ENCODE peak calls at places on chromosome 10, in five cellular contexts. T is AG08396; Z is naive thymus-derived CD8-positive, alpha-beta T cell; X is M059J; Y is NCI-H1092 treated with DMSO at 0.1 percent for 48 hours. A is an unnamed sample.

GRCh38 chr10:50637003-50637579 is 13.3 kb upstream of the SGMS1 start:
- DNase-seq in Z (no peak), X (peak), Y (no peak), T (peak), A (peak)

GRCh38 chr10:118844731-118845573 is 90.2 kb upstream of the CACUL1 start:
- DNase-seq in Y (no peak), X (peak), T (no peak), Z (no peak), A (no peak)

GRCh38 chr10:130013938-130014733 is 50.1 kb upstream of the EBF3 start:
- DNase-seq in T (no peak), X (peak), Y (no peak), Z (no peak), A (no peak)

GRCh38 chr10:44865289-44865671 is 45.9 kb upstream of the TMEM72 start:
- DNase-seq in Y (no peak), X (no peak), Z (no peak), T (no peak), A (no peak)

GRCh38 chr10:4306871-4307270 is 519.1 kb upstream of the AKR1E2 start:
- DNase-seq in Z (no peak), Y (no peak), X (no peak), T (no peak), A (no peak)

GRCh38 chr10:49414496-49414895 is 18.6 kb upstream of the DRGX start:
- DNase-seq in X (no peak), T (no peak), Z (no peak), Y (no peak), A (no peak)

GRCh38 chr10:28857164-28857563 is 179.8 kb downstream of the BAMBI start:
- DNase-seq in Z (no peak), T (no peak), X (no peak), Y (no peak), A (no peak)

GRCh38 chr10:61869772-61870520 is 31.6 kb upstream of the ARID5B start:
- DNase-seq in Y (no peak), X (peak), T (peak), Z (no peak), A (no peak)

GRCh38 chr10:2989292-2989947 is 77.9 kb upstream of the PFKP start:
- DNase-seq in X (no peak), Y (no peak), Z (no peak), T (no peak), A (no peak)

GRCh38 chr10:80461208-80462183 is 7.4 kb downstream of the TSPAN14 start:
- DNase-seq in X (no peak), Y (no peak), Z (no peak), T (no peak), A (no peak)

GRCh38 chr10:128013626-128014025 is 106.7 kb downstream of the PTPRE start:
- DNase-seq in T (no peak), Y (no peak), X (no peak), Z (no peak), A (peak)

GRCh38 chr10:95798307-95798850 is 42.4 kb downstream of the ENTPD1 start:
- DNase-seq in X (no peak), T (no peak), Z (no peak), Y (no peak), A (no peak)

GRCh38 chr10:15236340-15236739 is 67.8 kb upstream of the NMT2 start:
- DNase-seq in Z (no peak), X (no peak), T (no peak), Y (no peak), A (no peak)

GRCh38 chr10:88042162-88043100 is 179.0 kb downstream of the PTEN start:
- DNase-seq in Z (no peak), Y (no peak), T (peak), X (peak), A (no peak)

GRCh38 chr10:127196227-127196954 is at the start of gene INSYN2A:
- DNase-seq in X (peak), Z (no peak), T (peak), Y (peak), A (no peak)

GRCh38 chr10:11179231-11180105 is 161.8 kb downstream of the CELF2 start:
- DNase-seq in X (no peak), T (no peak), Z (no peak), Y (no peak), A (peak)

GRCh38 chr10:106609466-106609865 is 555.0 kb downstream of the SORCS1 start:
- DNase-seq in Y (no peak), Z (no peak), T (no peak), X (peak), A (no peak)

GRCh38 chr10:74076961-74077360 is 73.7 kb downstream of the AP3M1 start:
- DNase-seq in X (no peak), T (no peak), Y (no peak), Z (no peak), A (no peak)

GRCh38 chr10:93991596-93992284 is 2.0 kb upstream of the PLCE1 start:
- DNase-seq in X (peak), T (peak), Y (no peak), Z (no peak), A (no peak)

GRCh38 chr10:75736889-75737610 is 305.6 kb downstream of the LRMDA start:
- DNase-seq in Z (no peak), Y (no peak), X (peak), T (no peak), A (no peak)

GRCh38 chr10:23512355-23513058 is 73.6 kb downstream of the OTUD1 start:
- DNase-seq in T (peak), Z (no peak), Y (no peak), X (peak), A (no peak)

GRCh38 chr10:60817135-60817805 is 39.0 kb downstream of the CDK1 start:
- DNase-seq in X (peak), Y (no peak), Z (no peak), T (peak), A (peak)

A was measured in MM.1S.